ENCODE peak calls at places on chromosomes 16 and 17, in seven cellular contexts. A, B, I, U, Z, R and J are unnamed samples.

GRCh38 chr17:59435238-59435637 is 103.8 kb downstream of the YPEL2 start:
- DNase-seq in A (no peak), B (no peak), I (no peak), U (no peak), Z (no peak), R (no peak), J (no peak)

GRCh38 chr16:88768041-88768876 is 16.8 kb downstream of the PIEZO1 start:
- DNase-seq in A (no peak), B (peak; percentile 72), I (no peak), U (no peak), Z (no peak), R (no peak), J (no peak)

GRCh38 chr16:56988161-56988947 is 1.0 kb upstream of the NLRC5 start:
- DNase-seq in A (no peak), B (no peak), I (no peak), U (no peak), Z (no peak), R (no peak), J (no peak)

GRCh38 chr16:68843482-68844210 is at the start of gene TANGO6:
- DNase-seq in A (peak; percentile 88), B (peak; percentile 87), I (peak; percentile 93), U (peak; percentile 94), Z (peak; percentile 23), R (peak; percentile 82), J (peak; percentile 87)

GRCh38 chr16:49453001-49453400 is 79.4 kb downstream of the C16orf78 start:
- DNase-seq in A (no peak), B (no peak), I (peak; percentile 9), U (no peak), Z (no peak), R (no peak), J (no peak)

GRCh38 chr17:9334536-9335446 is 240.8 kb downstream of the STX8 start:
- DNase-seq in A (no peak), B (no peak), I (no peak), U (no peak), Z (no peak), R (no peak), J (no peak)

GRCh38 chr17:61467416-61468262 is 15.4 kb downstream of the TBX4 start:
- DNase-seq in A (no peak), B (peak; percentile 75), I (peak; percentile 87), U (no peak), Z (no peak), R (no peak), J (no peak)

GRCh38 chr16:3983081-3983520 is 102.6 kb upstream of the CREBBP start:
- DNase-seq in A (no peak), B (peak; percentile 80), I (peak; percentile 95), U (peak; percentile 23), Z (peak; percentile 76), R (no peak), J (peak; percentile 80)

GRCh38 chr17:45984368-45984767 is 14.7 kb upstream of the STH start:
- DNase-seq in A (no peak), B (no peak), I (no peak), U (no peak), Z (no peak), R (no peak), J (no peak)

GRCh38 chr17:48330386-48330785 is 99.6 kb downstream of the SKAP1 start:
- DNase-seq in A (no peak), B (no peak), I (no peak), U (no peak), Z (no peak), R (no peak), J (no peak)